ENCODE peak calls at places on chromosomes 11 and 22, in four cellular contexts. C, T, D and K are unnamed samples.

GRCh38 chr22:29946220-29946619 is 63.2 kb downstream of the MTMR3 start:
- DNase-seq in C (no peak), T (no peak), D (no peak), K (no peak)

GRCh38 chr11:134332189-134332631 is 422 bp downstream of the GLB1L2 start:
- DNase-seq in C (peak), T (no peak), D (no peak), K (peak)

GRCh38 chr22:46104881-46105493 is 45.3 kb upstream of the PPARA start:
- DNase-seq in C (no peak), T (no peak), D (no peak), K (no peak)

GRCh38 chr11:74311352-74311926 is at the start of gene P4HA3:
- DNase-seq in C (peak), T (peak), D (no peak), K (peak)

GRCh38 chr11:48013269-48013901 is 33.0 kb downstream of the PTPRJ start:
- DNase-seq in C (no peak), T (peak), D (no peak), K (no peak)

GRCh38 chr11:69654001-69654659 is 13.2 kb downstream of the CCND1 start:
- DNase-seq in C (no peak), T (peak), D (no peak), K (no peak)

GRCh38 chr22:36546092-36546804 is 17.3 kb upstream of the EIF3D start:
- DNase-seq in C (peak), T (no peak), D (peak), K (peak)

GRCh38 chr22:34812631-34813030 is 253.3 kb upstream of the ISX start:
- DNase-seq in C (no peak), T (no peak), D (no peak), K (no peak)

GRCh38 chr22:48432721-48433518 is 1394.8 kb downstream of the BRD1 start:
- DNase-seq in C (no peak), T (peak), D (no peak), K (no peak)

GRCh38 chr22:38741576-38741975 is 14.2 kb downstream of the SUN2 start:
- DNase-seq in C (no peak), T (no peak), D (no peak), K (no peak)

GRCh38 chr11:118005224-118006152 is 19.3 kb downstream of the IL10RA start:
- DNase-seq in C (no peak), T (no peak), D (no peak), K (peak)

GRCh38 chr22:41009222-41009948 is 58.2 kb downstream of the RBX1 start:
- DNase-seq in C (no peak), T (no peak), D (no peak), K (no peak)

GRCh38 chr11:100632970-100633452 is 54.1 kb upstream of the ARHGAP42 start:
- DNase-seq in C (no peak), T (peak), D (no peak), K (peak)

GRCh38 chr11:126969865-126970479 is 30.6 kb downstream of the KIRREL3 start:
- DNase-seq in C (peak), T (no peak), D (peak), K (peak)

GRCh38 chr22:20197407-20198030 is 46.7 kb upstream of the CCDC188 start:
- DNase-seq in C (no peak), T (no peak), D (no peak), K (no peak)

GRCh38 chr11:8749202-8749601 is 66.6 kb downstream of the RPL27A start:
- DNase-seq in C (no peak), T (no peak), D (no peak), K (no peak)